ENCODE peak calls at places on chromosome 15, in four cellular contexts. I is EH, B is HuH-7, T is amniotic epithelial cell. S is an unnamed sample.
A peak's percentile ranks its signal among the peaks of the same experiment; 100 is the strongest.

GRCh38 chr15:96583671-96584070 is 253.2 kb downstream of the NR2F2 start:
- DNase-seq in I (peak; percentile 16), B (no peak), T (no peak), S (peak; percentile 8)

GRCh38 chr15:54083501-54083900 is 105.3 kb downstream of the UNC13C start:
- DNase-seq in I (no peak), B (no peak), T (no peak), S (no peak)

GRCh38 chr15:62462268-62462667 is 297.2 kb upstream of the C2CD4B start:
- DNase-seq in I (peak; percentile 74), B (no peak), T (no peak), S (no peak)

GRCh38 chr15:33226559-33227181 is 32.2 kb upstream of the FMN1 start:
- DNase-seq in I (peak; percentile 53), B (no peak), T (peak; percentile 50), S (no peak)

GRCh38 chr15:45146405-45146804 is 16.6 kb downstream of the DUOX1 start:
- DNase-seq in I (no peak), B (no peak), T (peak; percentile 73), S (no peak)

GRCh38 chr15:81941479-81941878 is 104.3 kb downstream of the MEX3B start:
- DNase-seq in I (no peak), B (no peak), T (no peak), S (no peak)

GRCh38 chr15:47523669-47524068 is 193.6 kb upstream of the SEMA6D start:
- DNase-seq in I (peak; percentile 45), B (no peak), T (peak; percentile 83), S (peak; percentile 81)

GRCh38 chr15:64521726-64522164 is 61.4 kb downstream of the ZNF609 start:
- DNase-seq in I (peak; percentile 69), B (peak; percentile 17), T (peak; percentile 89), S (peak; percentile 83)

GRCh38 chr15:59333401-59334062 is 39.1 kb downstream of the MYO1E start:
- DNase-seq in I (no peak), B (no peak), T (no peak), S (no peak)

GRCh38 chr15:57550640-57551039 is 41.1 kb upstream of the MYZAP start:
- DNase-seq in I (no peak), B (no peak), T (no peak), S (peak; percentile 16)

GRCh38 chr15:67137319-67137718 is 71.9 kb downstream of the SMAD3 start:
- DNase-seq in I (no peak), B (no peak), T (no peak), S (no peak)